ENCODE peak calls at places on chromosomes 12 and 14, in five cellular contexts. T is cardiac muscle cell, Q is suprapubic skin, D is fibroblast of the aortic adventitia, R is Panc1. G is an unnamed sample.

GRCh38 chr12:119090276-119090675 is 88.5 kb upstream of the HSPB8 start:
- DNase-seq in T (peak; percentile 66), Q (no peak), D (no peak), R (no peak), G (no peak)

GRCh38 chr12:75315518-75315917 is 14.6 kb downstream of the CAPS2 start:
- DNase-seq in T (no peak), Q (no peak), D (peak; percentile 47), R (no peak), G (peak; percentile 91)

GRCh38 chr14:99790978-99791376 is 2.2 kb upstream of the EML1 start:
- DNase-seq in T (no peak), Q (peak; percentile 75), D (no peak), R (no peak), G (no peak)

GRCh38 chr12:33438890-33439586 is 581 bp downstream of the SYT10 start:
- DNase-seq in T (peak; percentile 52), Q (no peak), D (peak; percentile 28), R (no peak), G (peak; percentile 1)

GRCh38 chr14:77200406-77200985 is 18.9 kb downstream of the TMEM63C start:
- DNase-seq in T (no peak), Q (no peak), D (no peak), R (no peak), G (no peak)

GRCh38 chr14:100222219-100223093 is 16.5 kb upstream of the YY1 start:
- DNase-seq in T (no peak), Q (no peak), D (no peak), R (no peak), G (no peak)

GRCh38 chr12:106994579-106995220 is 7.8 kb upstream of the MTERF2 start:
- DNase-seq in T (peak; percentile 18), Q (no peak), D (peak; percentile 76), R (no peak), G (peak; percentile 79)

GRCh38 chr12:124296916-124297351 is 2.0 kb downstream of the RFLNA start:
- DNase-seq in T (no peak), Q (no peak), D (no peak), R (no peak), G (no peak)

GRCh38 chr12:123260081-123260480 is 11.6 kb downstream of the CDK2AP1 start:
- DNase-seq in T (no peak), Q (no peak), D (no peak), R (no peak), G (no peak)

GRCh38 chr14:100417466-100417865 is 94.3 kb downstream of the SLC25A47 start:
- DNase-seq in T (peak; percentile 64), Q (no peak), D (peak; percentile 88), R (peak; percentile 66), G (peak; percentile 88)

GRCh38 chr12:12405882-12406281 is 49.0 kb downstream of the BORCS5 start:
- DNase-seq in T (no peak), Q (no peak), D (peak; percentile 20), R (no peak), G (no peak)

GRCh38 chr14:52067873-52068740 is 752 bp downstream of the NID2 start:
- DNase-seq in T (peak; percentile 57), Q (no peak), D (peak; percentile 56), R (no peak), G (no peak)

GRCh38 chr14:50038398-50039119 is 77.8 kb downstream of the VCPKMT start:
- DNase-seq in T (peak; percentile 50), Q (no peak), D (peak; percentile 90), R (peak; percentile 67), G (peak; percentile 98)

GRCh38 chr12:108033091-108033490 is 96.0 kb upstream of the WSCD2 start:
- DNase-seq in T (no peak), Q (no peak), D (no peak), R (no peak), G (no peak)

GRCh38 chr14:101589486-101590015 is 28.3 kb downstream of the DIO3 start:
- DNase-seq in T (no peak), Q (peak; percentile 28), D (no peak), R (no peak), G (no peak)

GRCh38 chr14:99581371-99581770 is 22.6 kb downstream of the CCDC85C start:
- DNase-seq in T (no peak), Q (no peak), D (no peak), R (no peak), G (no peak)

GRCh38 chr14:79629891-79630560 is 581.3 kb downstream of the DIO2 start:
- DNase-seq in T (peak; percentile 7), Q (no peak), D (no peak), R (no peak), G (no peak)

GRCh38 chr12:5377997-5378596 is 53.8 kb upstream of the NTF3 start:
- DNase-seq in T (no peak), Q (no peak), D (no peak), R (no peak), G (peak; percentile 67)

GRCh38 chr12:53495903-53496751 is 3.1 kb downstream of the MAP3K12 start:
- DNase-seq in T (peak; percentile 85), Q (no peak), D (peak; percentile 87), R (no peak), G (peak; percentile 76)

GRCh38 chr14:80926706-80927384 is 14.7 kb downstream of the CEP128 start:
- DNase-seq in T (peak; percentile 69), Q (no peak), D (peak; percentile 18), R (no peak), G (peak; percentile 78)

GRCh38 chr14:23215421-23215820 is 22.3 kb upstream of the RNF212B start:
- DNase-seq in T (no peak), Q (no peak), D (no peak), R (no peak), G (no peak)

GRCh38 chr14:50388256-50388931 is 8.3 kb downstream of the CDKL1 start:
- DNase-seq in T (no peak), Q (no peak), D (peak; percentile 25), R (no peak), G (no peak)

GRCh38 chr12:65879878-65880277 is 55.6 kb downstream of the HMGA2 start:
- DNase-seq in T (no peak), Q (no peak), D (peak; percentile 85), R (no peak), G (peak; percentile 93)

GRCh38 chr12:50747817-50748216 is 16.1 kb upstream of the ATF1 start:
- DNase-seq in T (no peak), Q (no peak), D (no peak), R (no peak), G (no peak)

GRCh38 chr12:33670284-33670683 is 230.7 kb upstream of the SYT10 start:
- DNase-seq in T (no peak), Q (no peak), D (no peak), R (no peak), G (no peak)

GRCh38 chr12:87828384-87828973 is 200.7 kb downstream of the C12orf50 start:
- DNase-seq in T (no peak), Q (no peak), D (no peak), R (no peak), G (no peak)

GRCh38 chr14:103624860-103625259 is 4.2 kb upstream of the KLC1 start:
- DNase-seq in T (no peak), Q (peak; percentile 91), D (peak; percentile 83), R (no peak), G (peak; percentile 82)

GRCh38 chr14:101511199-101511598 is 50.1 kb upstream of the DIO3 start:
- DNase-seq in T (no peak), Q (no peak), D (no peak), R (no peak), G (no peak)

GRCh38 chr12:65450610-65451009 is 172.1 kb downstream of the MSRB3 start:
- DNase-seq in T (no peak), Q (no peak), D (no peak), R (no peak), G (no peak)

GRCh38 chr14:102255401-102256190 is 49.4 kb downstream of the MOK start:
- DNase-seq in T (no peak), Q (no peak), D (peak; percentile 86), R (no peak), G (peak; percentile 44)

GRCh38 chr12:52221912-52222457 is 11.1 kb upstream of the KRT7 start:
- DNase-seq in T (peak; percentile 32), Q (no peak), D (no peak), R (no peak), G (peak; percentile 51)

GRCh38 chr14:99410019-99410418 is 70.6 kb downstream of the SETD3 start:
- DNase-seq in T (no peak), Q (no peak), D (no peak), R (no peak), G (no peak)

GRCh38 chr14:35682802-35683201 is 126.3 kb downstream of the RALGAPA1 start:
- DNase-seq in T (no peak), Q (no peak), D (no peak), R (no peak), G (no peak)

GRCh38 chr14:35689000-35689460 is 120.1 kb downstream of the RALGAPA1 start:
- DNase-seq in T (no peak), Q (no peak), D (no peak), R (no peak), G (no peak)

GRCh38 chr14:35687335-35687939 is 121.7 kb downstream of the RALGAPA1 start:
- DNase-seq in T (peak; percentile 66), Q (no peak), D (peak; percentile 67), R (peak; percentile 17), G (peak; percentile 46)

DNA sequence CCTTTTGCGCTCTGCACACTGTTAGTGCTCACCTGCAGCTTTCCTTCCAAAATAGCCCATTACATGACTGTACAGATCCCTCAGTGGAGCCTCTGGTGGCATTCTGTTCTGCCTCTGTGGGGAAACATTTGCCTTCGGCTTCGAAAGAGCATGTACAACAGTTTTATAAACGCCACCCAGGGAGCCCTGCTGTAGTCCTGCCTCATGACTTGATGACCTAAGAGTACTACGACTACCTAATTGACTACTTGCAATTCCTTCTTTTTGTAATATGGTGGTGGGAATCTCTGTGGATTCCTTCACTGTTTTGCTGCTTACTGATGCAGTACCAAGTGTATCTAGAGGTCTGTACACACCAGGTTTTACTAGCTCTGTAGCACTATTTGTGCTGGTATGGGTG is 120.7 kb downstream of the RALGAPA1 start:
- DNase-seq in T (no peak), Q (no peak), D (no peak), R (no peak), G (no peak)
- TF ChIP-seq CTCF in T (no peak), Q (no peak), D (no peak), R (no peak), G (no peak)

GRCh38 chr12:19779393-19780056 is 340.2 kb downstream of the AEBP2 start:
- DNase-seq in T (peak; percentile 44), Q (no peak), D (peak; percentile 54), R (no peak), G (peak; percentile 12)
- TF ChIP-seq CTCF in T (peak; percentile 1), Q (no peak), D (peak; percentile 6), R (no peak), G (no peak)

GRCh38 chr12:130711751-130712150 is 4.3 kb downstream of the RIMBP2 start:
- DNase-seq in T (no peak), Q (no peak), D (no peak), R (no peak), G (no peak)

GRCh38 chr12:130709151-130710000 is 6.7 kb downstream of the RIMBP2 start:
- DNase-seq in T (no peak), Q (no peak), D (no peak), R (no peak), G (no peak)

GRCh38 chr12:130708648-130709047 is 7.5 kb downstream of the RIMBP2 start:
- DNase-seq in T (no peak), Q (peak; percentile 60), D (no peak), R (no peak), G (no peak)

GRCh38 chr12:130710733-130711080 is 5.4 kb downstream of the RIMBP2 start:
- DNase-seq in T (no peak), Q (no peak), D (no peak), R (no peak), G (no peak)

GRCh38 chr12:130710001-130710732 is 5.9 kb downstream of the RIMBP2 start:
- DNase-seq in T (no peak), Q (peak; percentile 40), D (no peak), R (no peak), G (no peak)
- TF ChIP-seq CTCF in T (no peak), Q (no peak), D (no peak), R (no peak), G (no peak)

GRCh38 chr12:977163-977562 is 13.9 kb upstream of the ERC1 start:
- DNase-seq in T (no peak), Q (no peak), D (no peak), R (no peak), G (no peak)
- TF ChIP-seq CTCF in T (no peak), Q (no peak), D (no peak), R (no peak), G (no peak)

G was measured in AG10803.